ENCODE peak calls at places on chromosomes 2 and 18, in six cellular contexts. One of them, this sample, is unnamed.

GRCh38 chr2:188695953-188696352 is 278.2 kb upstream of the COL3A1 start:
- DNase-seq in WTC11: no peak
- DNase-seq in K562: no peak
- DNase-seq in GM12878: no peak
- DNase-seq in HepG2: no peak
- DNase-seq in H1: no peak
- DNase-seq in this sample: no peak

GRCh38 chr18:39647627-39648502 is 2082.3 kb upstream of the CELF4 start:
- DNase-seq in WTC11: no peak
- DNase-seq in K562: no peak
- DNase-seq in GM12878: no peak
- DNase-seq in H1: no peak
- DNase-seq in HepG2: no peak
- DNase-seq in this sample: peak

GRCh38 chr2:81739971-81740370 is 1435.4 kb upstream of the LRRTM1 start:
- DNase-seq in K562: no peak
- DNase-seq in H1: no peak
- DNase-seq in GM12878: no peak
- DNase-seq in HepG2: no peak
- DNase-seq in WTC11: no peak
- DNase-seq in this sample: no peak

GRCh38 chr18:12803069-12803936 is 80.7 kb downstream of the PTPN2 start:
- DNase-seq in GM12878: peak
- DNase-seq in H1: no peak
- DNase-seq in WTC11: no peak
- DNase-seq in HepG2: no peak
- DNase-seq in K562: no peak
- DNase-seq in this sample: no peak

GRCh38 chr2:190205643-190206042 is 114.0 kb downstream of the HIBCH start:
- DNase-seq in K562: no peak
- DNase-seq in WTC11: no peak
- DNase-seq in H1: no peak
- DNase-seq in HepG2: no peak
- DNase-seq in GM12878: no peak
- DNase-seq in this sample: no peak

GRCh38 chr2:173457366-173457765 is 102.7 kb downstream of the CDCA7 start:
- DNase-seq in GM12878: no peak
- DNase-seq in HepG2: no peak
- DNase-seq in K562: no peak
- DNase-seq in WTC11: no peak
- DNase-seq in H1: no peak
- DNase-seq in this sample: no peak

GRCh38 chr2:134718956-134719814 is at the start of gene TMEM163:
- DNase-seq in HepG2: no peak
- DNase-seq in K562: no peak
- DNase-seq in GM12878: no peak
- DNase-seq in H1: peak
- DNase-seq in WTC11: peak
- DNase-seq in this sample: peak

GRCh38 chr2:239145601-239146000 is 255.2 kb downstream of the HDAC4 start:
- DNase-seq in HepG2: no peak
- DNase-seq in GM12878: no peak
- DNase-seq in WTC11: no peak
- DNase-seq in K562: no peak
- DNase-seq in H1: no peak
- DNase-seq in this sample: no peak

GRCh38 chr2:184554736-184555135 is 43.6 kb upstream of the ZNF804A start:
- DNase-seq in WTC11: no peak
- DNase-seq in HepG2: no peak
- DNase-seq in K562: no peak
- DNase-seq in H1: no peak
- DNase-seq in GM12878: no peak
- DNase-seq in this sample: no peak

GRCh38 chr2:96856776-96857673 is 791 bp downstream of the ANKRD39 start:
- DNase-seq in HepG2: peak
- DNase-seq in GM12878: no peak
- DNase-seq in K562: peak
- DNase-seq in WTC11: no peak
- DNase-seq in H1: peak
- DNase-seq in this sample: peak

GRCh38 chr2:38057651-38058410 is 18.1 kb downstream of the CYP1B1 start:
- DNase-seq in WTC11: no peak
- DNase-seq in H1: no peak
- DNase-seq in GM12878: no peak
- DNase-seq in K562: no peak
- DNase-seq in HepG2: no peak
- DNase-seq in this sample: no peak

GRCh38 chr2:6864251-6864758 is 1.4 kb downstream of the CMPK2 start:
- DNase-seq in WTC11: no peak
- DNase-seq in K562: no peak
- DNase-seq in GM12878: no peak
- DNase-seq in H1: no peak
- DNase-seq in HepG2: no peak
- DNase-seq in this sample: no peak

GRCh38 chr18:46578987-46579386 is 78.0 kb downstream of the LOXHD1 start:
- DNase-seq in K562: no peak
- DNase-seq in GM12878: no peak
- DNase-seq in H1: no peak
- DNase-seq in WTC11: no peak
- DNase-seq in HepG2: no peak
- DNase-seq in this sample: no peak

GRCh38 chr2:28735511-28735910 is 16.1 kb upstream of the PPP1CB start:
- DNase-seq in K562: no peak
- DNase-seq in WTC11: no peak
- DNase-seq in HepG2: no peak
- DNase-seq in GM12878: no peak
- DNase-seq in H1: no peak
- DNase-seq in this sample: no peak

GRCh38 chr2:28736034-28736433 is 15.6 kb upstream of the PPP1CB start:
- DNase-seq in GM12878: no peak
- DNase-seq in WTC11: no peak
- DNase-seq in K562: no peak
- DNase-seq in H1: no peak
- DNase-seq in HepG2: no peak
- DNase-seq in this sample: no peak

DNA sequence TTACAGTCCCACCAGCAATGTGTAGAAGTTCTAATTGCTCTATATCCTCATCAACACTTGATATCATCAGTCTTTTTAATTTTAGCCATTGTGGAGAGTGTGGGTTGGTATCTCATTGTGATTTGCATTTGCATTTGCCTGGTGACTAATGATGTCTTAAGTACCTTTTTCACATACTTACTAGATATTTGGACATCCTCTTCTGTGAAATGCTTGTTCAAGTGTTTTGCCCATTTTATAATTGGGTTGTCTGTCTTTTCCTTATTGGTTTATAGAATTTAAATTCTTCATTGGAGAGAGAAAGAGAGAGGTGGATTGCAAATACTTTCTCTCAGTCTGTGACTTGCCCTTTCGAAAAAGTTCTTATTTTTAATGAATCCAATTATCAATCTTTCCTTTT is 14.0 kb upstream of the PPP1CB start:
- DNase-seq in WTC11: no peak
- DNase-seq in GM12878: no peak
- DNase-seq in HepG2: no peak
- DNase-seq in K562: no peak
- DNase-seq in H1: no peak
- DNase-seq in this sample: no peak
- TF ChIP-seq CREB1 in WTC11: no peak
- TF ChIP-seq CREB1 in GM12878: no peak
- TF ChIP-seq CREB1 in HepG2: no peak
- TF ChIP-seq CREB1 in K562: no peak
- TF ChIP-seq CREB1 in H1: no peak
- TF ChIP-seq CREB1 in this sample: no peak

GRCh38 chr2:66984864-66985263 is 412.3 kb upstream of the ETAA1 start:
- DNase-seq in GM12878: no peak
- DNase-seq in H1: no peak
- DNase-seq in WTC11: no peak
- DNase-seq in K562: no peak
- DNase-seq in HepG2: no peak
- DNase-seq in this sample: no peak

GRCh38 chr2:66985901-66986300 is 411.2 kb upstream of the ETAA1 start:
- DNase-seq in HepG2: no peak
- DNase-seq in WTC11: no peak
- DNase-seq in GM12878: no peak
- DNase-seq in K562: no peak
- DNase-seq in H1: no peak
- DNase-seq in this sample: no peak

GRCh38 chr2:66981074-66981473 is 416.1 kb upstream of the ETAA1 start:
- DNase-seq in K562: no peak
- DNase-seq in WTC11: no peak
- DNase-seq in HepG2: no peak
- DNase-seq in GM12878: no peak
- DNase-seq in H1: no peak
- DNase-seq in this sample: no peak

GRCh38 chr2:66987747-66988146 is 409.4 kb upstream of the ETAA1 start:
- DNase-seq in GM12878: no peak
- DNase-seq in WTC11: no peak
- DNase-seq in H1: no peak
- DNase-seq in HepG2: no peak
- DNase-seq in K562: no peak
- DNase-seq in this sample: no peak

DNA sequence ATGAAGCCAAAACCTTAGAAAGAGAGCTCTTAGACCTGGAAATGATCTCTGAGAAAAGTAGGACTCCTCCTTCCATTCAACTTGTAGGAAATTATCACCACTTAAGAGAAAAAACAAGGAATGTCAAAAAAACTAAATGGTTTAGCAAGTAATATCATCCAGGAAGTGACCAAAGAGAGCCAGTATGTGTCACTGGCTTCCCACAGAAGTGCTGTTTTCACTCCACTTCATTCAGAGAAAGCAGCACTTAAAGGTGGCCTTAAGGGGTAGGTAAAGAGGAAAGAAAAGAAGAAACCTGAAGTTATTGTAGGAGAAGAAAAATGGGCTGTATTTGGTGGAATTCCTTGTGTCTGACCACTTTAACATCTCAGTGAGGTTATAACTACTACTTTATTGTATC is 414.4 kb upstream of the ETAA1 start:
- DNase-seq in GM12878: no peak
- DNase-seq in K562: no peak
- DNase-seq in WTC11: no peak
- DNase-seq in HepG2: no peak
- DNase-seq in H1: no peak
- DNase-seq in this sample: no peak
- TF ChIP-seq CREB1 in GM12878: no peak
- TF ChIP-seq CREB1 in K562: no peak
- TF ChIP-seq CREB1 in WTC11: no peak
- TF ChIP-seq CREB1 in HepG2: no peak
- TF ChIP-seq CREB1 in H1: no peak
- TF ChIP-seq CREB1 in this sample: no peak

GRCh38 chr2:45010706-45011036 is 1.4 kb upstream of the SIX2 start:
- DNase-seq in GM12878: no peak
- DNase-seq in WTC11: no peak
- DNase-seq in H1: no peak
- DNase-seq in K562: no peak
- DNase-seq in HepG2: no peak
- DNase-seq in this sample: no peak

GRCh38 chr2:45009303-45009927 is at the start of gene SIX2:
- DNase-seq in GM12878: no peak
- DNase-seq in H1: peak
- DNase-seq in K562: peak
- DNase-seq in HepG2: peak
- DNase-seq in WTC11: peak
- DNase-seq in this sample: peak

GRCh38 chr2:45011621-45012602 is 2.7 kb upstream of the SIX2 start:
- DNase-seq in WTC11: no peak
- DNase-seq in GM12878: no peak
- DNase-seq in HepG2: no peak
- DNase-seq in K562: no peak
- DNase-seq in H1: no peak
- DNase-seq in this sample: no peak

GRCh38 chr2:45008296-45009129 is 739 bp downstream of the SIX2 start:
- DNase-seq in WTC11: peak
- DNase-seq in K562: no peak
- DNase-seq in HepG2: no peak
- DNase-seq in GM12878: no peak
- DNase-seq in H1: peak
- DNase-seq in this sample: peak

DNA sequence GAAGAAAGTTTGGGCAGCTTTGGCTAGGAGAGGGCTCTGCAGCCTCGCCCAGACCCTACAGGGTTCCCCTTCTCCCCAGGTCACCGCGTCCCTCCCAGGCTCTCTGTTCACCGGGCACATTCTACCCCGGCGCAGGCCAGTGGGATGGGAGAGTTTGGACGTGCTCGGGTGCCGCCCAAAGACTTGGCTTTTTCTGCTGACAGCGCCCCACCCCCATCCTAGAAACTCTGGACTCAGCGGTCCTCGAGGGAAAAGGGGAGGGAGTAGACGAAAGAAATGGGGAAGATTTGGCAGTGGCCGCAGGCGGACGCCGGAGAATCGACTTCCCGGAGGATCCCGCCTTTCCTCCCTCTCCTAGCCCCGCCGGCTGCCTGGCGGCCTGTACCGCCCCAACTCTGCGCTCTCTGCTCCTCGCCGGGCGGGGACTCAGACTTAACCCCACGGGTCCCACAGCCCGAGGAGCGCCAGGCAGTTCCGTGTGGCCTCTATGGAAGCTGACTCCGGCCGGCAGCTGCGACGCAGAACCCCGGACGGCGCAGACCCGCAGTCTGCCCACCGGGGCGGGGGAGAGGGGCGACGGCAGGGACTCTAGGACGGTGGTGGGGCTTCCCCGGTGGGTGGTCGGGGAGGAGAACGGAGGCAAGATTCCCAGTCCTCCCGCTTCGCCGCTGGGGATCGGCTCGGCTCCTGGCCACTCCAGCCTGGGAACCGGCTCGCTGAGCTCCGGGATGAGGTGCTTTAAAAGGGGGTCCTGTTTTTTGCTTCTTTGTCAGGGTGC is 865 bp upstream of the SIX2 start:
- DNase-seq in H1: peak
- DNase-seq in K562: no peak
- DNase-seq in HepG2: no peak
- DNase-seq in GM12878: no peak
- DNase-seq in WTC11: peak
- DNase-seq in this sample: peak
- TF ChIP-seq CREB1 in H1: no peak
- TF ChIP-seq CREB1 in K562: no peak
- TF ChIP-seq CREB1 in HepG2: no peak
- TF ChIP-seq CREB1 in GM12878: no peak
- TF ChIP-seq CREB1 in WTC11: no peak
- TF ChIP-seq CREB1 in this sample: no peak

GRCh38 chr2:191863988-191864387 is 17.1 kb upstream of the CAVIN2 start:
- DNase-seq in HepG2: peak
- DNase-seq in H1: no peak
- DNase-seq in GM12878: no peak
- DNase-seq in WTC11: no peak
- DNase-seq in K562: no peak
- DNase-seq in this sample: no peak

GRCh38 chr2:191862371-191862770 is 15.5 kb upstream of the CAVIN2 start:
- DNase-seq in GM12878: no peak
- DNase-seq in H1: no peak
- DNase-seq in K562: no peak
- DNase-seq in WTC11: no peak
- DNase-seq in HepG2: no peak
- DNase-seq in this sample: no peak

GRCh38 chr2:191866675-191867506 is 20.0 kb upstream of the CAVIN2 start:
- DNase-seq in HepG2: peak
- DNase-seq in GM12878: no peak
- DNase-seq in H1: no peak
- DNase-seq in K562: peak
- DNase-seq in WTC11: no peak
- DNase-seq in this sample: no peak

GRCh38 chr2:191866195-191866594 is 19.3 kb upstream of the CAVIN2 start:
- DNase-seq in HepG2: peak
- DNase-seq in K562: no peak
- DNase-seq in GM12878: no peak
- DNase-seq in WTC11: no peak
- DNase-seq in H1: no peak
- DNase-seq in this sample: peak

GRCh38 chr2:191864623-191865521 is 18.0 kb upstream of the CAVIN2 start:
- DNase-seq in HepG2: peak
- DNase-seq in H1: no peak
- DNase-seq in WTC11: no peak
- DNase-seq in K562: no peak
- DNase-seq in GM12878: no peak
- DNase-seq in this sample: no peak
- TF ChIP-seq CREB1 in HepG2: no peak
- TF ChIP-seq CREB1 in H1: no peak
- TF ChIP-seq CREB1 in WTC11: no peak
- TF ChIP-seq CREB1 in K562: no peak
- TF ChIP-seq CREB1 in GM12878: no peak
- TF ChIP-seq CREB1 in this sample: no peak

This sample was measured in GM23338.